ENCODE peak calls at places on chromosomes 5 and 9, in nine cellular contexts. W is anterior cingulate cortex, I is HS-27A, P is ACHN, R is Right ventricle myocardium superior, Z is SHP77, H is T-helper 9 cell, C is T-helper 1 cell, T is Calu3. A is an unnamed sample.

GRCh38 chr5:105836263-105836662 is 1834.5 kb downstream of the EFNA5 start:
- DNase-seq in W (no peak), I (no peak), P (no peak), R (no peak), Z (no peak), H (no peak), C (no peak), T (no peak), A (no peak)

GRCh38 chr9:16598316-16598715 is 272.2 kb downstream of the BNC2 start:
- DNase-seq in W (no peak), I (no peak), P (no peak), R (no peak), Z (no peak), H (no peak), C (no peak), T (no peak), A (no peak)

GRCh38 chr9:77725051-77725702 is 77.1 kb upstream of the GNA14 start:
- DNase-seq in W (no peak), I (no peak), P (no peak), R (no peak), Z (no peak), H (no peak), C (no peak), T (no peak), A (no peak)

GRCh38 chr5:151022511-151023018 is 2.2 kb downstream of the GPX3 start:
- DNase-seq in W (no peak), I (no peak), P (no peak), R (no peak), Z (no peak), H (no peak), C (no peak), T (no peak), A (no peak)

GRCh38 chr9:31597977-31598376 is 786.5 kb upstream of the ACO1 start:
- DNase-seq in W (no peak), I (no peak), P (peak; percentile 84), R (no peak), Z (no peak), H (no peak), C (no peak), T (peak; percentile 68), A (no peak)

GRCh38 chr5:106167766-106168165 is 1503.0 kb downstream of the EFNA5 start:
- DNase-seq in W (no peak), I (no peak), P (no peak), R (no peak), Z (no peak), H (no peak), C (no peak), T (no peak), A (no peak)

GRCh38 chr5:56269216-56269927 is 36.2 kb upstream of the ANKRD55 start:
- DNase-seq in W (no peak), I (no peak), P (peak; percentile 58), R (no peak), Z (peak; percentile 31), H (no peak), C (no peak), T (peak; percentile 26), A (no peak)

GRCh38 chr9:6664204-6664683 is 18.7 kb upstream of the GLDC start:
- DNase-seq in W (no peak), I (no peak), P (no peak), R (no peak), Z (no peak), H (no peak), C (no peak), T (no peak), A (no peak)

GRCh38 chr5:24789631-24790354 is 145.0 kb upstream of the CDH10 start:
- DNase-seq in W (no peak), I (no peak), P (no peak), R (no peak), Z (no peak), H (no peak), C (no peak), T (no peak), A (no peak)

GRCh38 chr5:139137703-139138102 is 60.5 kb downstream of the SIL1 start:
- DNase-seq in W (no peak), I (no peak), P (peak; percentile 25), R (no peak), Z (peak; percentile 77), H (no peak), C (no peak), T (peak; percentile 44), A (no peak)

GRCh38 chr9:98922721-98923435 is 20.8 kb upstream of the COL15A1 start:
- DNase-seq in W (no peak), I (no peak), P (no peak), R (no peak), Z (no peak), H (no peak), C (no peak), T (no peak), A (no peak)

GRCh38 chr5:42768106-42768504 is 11.5 kb downstream of the CCDC152 start:
- DNase-seq in W (no peak), I (no peak), P (no peak), R (no peak), Z (no peak), H (no peak), C (no peak), T (no peak), A (no peak)

GRCh38 chr5:14414615-14415515 is 166.7 kb upstream of the OTULINL start:
- DNase-seq in W (no peak), I (no peak), P (no peak), R (no peak), Z (no peak), H (no peak), C (no peak), T (no peak), A (no peak)

GRCh38 chr5:109550077-109550476 is 139.7 kb upstream of the MAN2A1 start:
- DNase-seq in W (no peak), I (no peak), P (no peak), R (no peak), Z (no peak), H (no peak), C (no peak), T (no peak), A (no peak)

GRCh38 chr5:172145870-172146747 is 41.9 kb downstream of the STK10 start:
- DNase-seq in W (no peak), I (no peak), P (peak; percentile 19), R (no peak), Z (no peak), H (no peak), C (no peak), T (no peak), A (no peak)

GRCh38 chr5:176391479-176391878 is 2.9 kb downstream of the HIGD2A start:
- DNase-seq in W (no peak), I (no peak), P (no peak), R (no peak), Z (no peak), H (no peak), C (no peak), T (no peak), A (no peak)

GRCh38 chr9:79131876-79132377 is 439.8 kb upstream of the TLE4 start:
- DNase-seq in W (no peak), I (no peak), P (no peak), R (no peak), Z (no peak), H (no peak), C (no peak), T (no peak), A (no peak)

GRCh38 chr5:110070836-110071235 is 381.1 kb downstream of the MAN2A1 start:
- DNase-seq in W (no peak), I (no peak), P (no peak), R (no peak), Z (no peak), H (no peak), C (no peak), T (no peak), A (no peak)

GRCh38 chr5:134146651-134147544 is 29.9 kb downstream of the SKP1 start:
- DNase-seq in W (no peak), I (no peak), P (no peak), R (no peak), Z (no peak), H (no peak), C (no peak), T (no peak), A (no peak)

A was measured in T-helper 22 cell.